ENCODE peak calls at places on chromosome 6, in seven cellular contexts. P, H, V, G, Q, S and D are unnamed samples. For H3K4me1, the result is how much of the 10 kb centered on the place peaks cover.

GRCh38 chr6:142013286-142013685 is 119.4 kb upstream of the GJE1 start:
- DNase-seq in P (peak), H (no peak), V (no peak), G (peak), Q (no peak), S (no peak), D (no peak)

GRCh38 chr6:70124882-70125535 is 177.9 kb downstream of the COL9A1 start:
- DNase-seq in P (peak), H (no peak), V (no peak), G (peak), Q (no peak), S (no peak), D (no peak)

GRCh38 chr6:159039885-159040258 is 4.9 kb downstream of the TAGAP start:
- DNase-seq in P (no peak), H (no peak), V (no peak), G (no peak), Q (no peak), S (no peak), D (no peak)

GRCh38 chr6:169420912-169421543 is 167.4 kb upstream of the THBS2 start:
- DNase-seq in P (peak), H (no peak), V (no peak), G (peak), Q (peak), S (peak), D (peak)

GRCh38 chr6:36114798-36115408 is 15.4 kb upstream of the MAPK13 start:
- DNase-seq in P (no peak), H (no peak), V (no peak), G (no peak), Q (no peak), S (no peak), D (no peak)

GRCh38 chr6:150959071-150959637 is 93.7 kb downstream of the MTHFD1L start:
- DNase-seq in P (no peak), H (no peak), V (no peak), G (no peak), Q (no peak), S (no peak), D (no peak)

GRCh38 chr6:24972551-24972950 is 36.8 kb upstream of the RIPOR2 start:
- DNase-seq in P (no peak), H (no peak), V (no peak), G (no peak), Q (no peak), S (no peak), D (no peak)

GRCh38 chr6:338815-339262 is 46.6 kb downstream of the DUSP22 start:
- DNase-seq in P (no peak), H (no peak), V (no peak), G (no peak), Q (no peak), S (no peak), D (no peak)

GRCh38 chr6:33787954-33788693 is 806 bp downstream of the LEMD2 start:
- DNase-seq in P (peak), H (no peak), V (no peak), G (peak), Q (peak), S (peak), D (peak)
- H2BK5ac ChIP-seq in P (peak), H (peak), V (no peak), G (peak), Q (no peak), S (peak), D (peak)

DNA sequence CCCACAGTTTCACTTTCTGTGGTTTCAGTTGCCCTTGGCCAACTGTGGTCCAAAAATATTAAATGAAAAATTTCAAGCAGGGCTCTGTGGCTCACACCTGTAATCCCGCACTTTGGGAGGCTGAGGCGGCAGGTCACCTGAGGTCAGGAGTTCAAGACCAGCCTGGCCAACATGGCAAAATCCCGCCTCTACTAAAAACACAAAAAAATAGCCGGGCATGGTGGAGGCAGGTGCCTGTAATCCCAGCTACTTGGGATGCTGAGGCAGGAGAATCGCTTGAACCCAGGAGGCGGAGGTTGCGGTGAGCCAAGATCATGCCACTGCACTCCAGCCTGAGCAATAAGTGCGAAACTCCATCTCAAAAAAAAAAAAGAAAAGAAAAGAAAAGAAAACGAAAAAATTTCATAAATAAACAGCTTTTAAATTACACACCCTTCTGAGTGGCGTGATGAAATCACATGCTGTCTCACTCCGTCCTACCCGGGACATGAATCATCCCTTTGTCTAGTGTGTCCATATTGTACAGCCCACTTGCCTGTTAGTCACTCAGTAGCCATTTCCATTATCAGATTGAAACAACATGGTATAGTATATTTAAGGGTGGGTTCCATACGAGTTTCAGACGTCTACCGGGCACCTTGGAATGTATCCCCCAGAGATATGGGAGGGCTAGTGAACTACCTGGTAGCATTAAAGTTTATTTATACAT is 11.7 kb downstream of the PTPRK start:
- DNase-seq in P (peak), H (no peak), V (no peak), G (peak), Q (no peak), S (peak), D (no peak)
- H3K4me1 ChIP-seq in P (under half), H (under half), V (under half), G (under half), Q (under half), S (under half), D (under half)

GRCh38 chr6:138031850-138032249 is 75.4 kb downstream of the PERP start:
- DNase-seq in P (no peak), H (no peak), V (no peak), G (no peak), Q (no peak), S (peak), D (no peak)
- H3K27ac ChIP-seq in P (peak), H (no peak), V (no peak), G (no peak), Q (no peak), S (no peak), D (no peak)

GRCh38 chr6:15560713-15561112 is 102.1 kb downstream of the DTNBP1 start:
- DNase-seq in P (no peak), H (no peak), V (no peak), G (no peak), Q (no peak), S (no peak), D (no peak)
- H2BK5ac ChIP-seq in P (no peak), H (no peak), V (no peak), G (no peak), Q (no peak), S (no peak), D (no peak)

DNA sequence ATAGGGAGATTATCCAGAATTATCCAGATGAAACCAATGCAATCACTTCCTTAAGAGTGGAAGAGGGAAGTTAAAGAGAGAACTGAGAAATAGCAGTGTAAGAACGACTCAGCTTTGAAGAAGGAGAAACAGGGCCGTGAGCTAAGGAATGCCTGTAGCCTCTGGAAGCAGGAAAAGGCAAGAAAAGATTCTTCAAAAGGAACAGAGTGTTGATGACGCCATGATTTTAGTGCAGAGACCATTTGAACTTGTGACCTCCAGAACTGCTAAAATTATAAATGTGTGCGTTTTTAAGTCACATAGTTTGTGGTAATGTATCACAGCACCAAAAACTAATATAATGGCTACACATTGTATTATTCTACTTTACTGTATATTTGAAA is 32.7 kb downstream of the ILRUN start:
- DNase-seq in P (peak), H (no peak), V (no peak), G (peak), Q (no peak), S (peak), D (peak)
- H3K4me1 ChIP-seq in P (under half), H (under half), V (under half), G (under half), Q (under half), S (under half), D (under half)

GRCh38 chr6:3587660-3588059 is 130.8 kb upstream of the SLC22A23 start:
- DNase-seq in P (no peak), H (no peak), V (no peak), G (no peak), Q (no peak), S (peak), D (no peak)

GRCh38 chr6:3584611-3585010 is 127.8 kb upstream of the SLC22A23 start:
- DNase-seq in P (no peak), H (no peak), V (no peak), G (no peak), Q (no peak), S (no peak), D (no peak)

GRCh38 chr6:3581469-3581868 is 124.6 kb upstream of the SLC22A23 start:
- DNase-seq in P (no peak), H (no peak), V (no peak), G (no peak), Q (no peak), S (no peak), D (no peak)

GRCh38 chr6:3579652-3580051 is 122.8 kb upstream of the SLC22A23 start:
- DNase-seq in P (no peak), H (no peak), V (no peak), G (no peak), Q (no peak), S (no peak), D (no peak)

GRCh38 chr6:3585320-3585935 is 128.6 kb upstream of the SLC22A23 start:
- DNase-seq in P (peak), H (no peak), V (no peak), G (peak), Q (no peak), S (peak), D (no peak)
- H3K27ac ChIP-seq in P (no peak), H (no peak), V (no peak), G (peak), Q (no peak), S (no peak), D (no peak)

GRCh38 chr6:2791124-2792050 is 26.2 kb downstream of the WRNIP1 start:
- DNase-seq in P (peak), H (no peak), V (peak), G (peak), Q (peak), S (peak), D (peak)

GRCh38 chr6:2794171-2794730 is 29.1 kb downstream of the WRNIP1 start:
- DNase-seq in P (peak), H (no peak), V (no peak), G (peak), Q (no peak), S (peak), D (no peak)

GRCh38 chr6:2792330-2792729 is 27.1 kb downstream of the WRNIP1 start:
- DNase-seq in P (peak), H (no peak), V (no peak), G (peak), Q (no peak), S (peak), D (no peak)

GRCh38 chr6:2795162-2795561 is 30.0 kb downstream of the WRNIP1 start:
- DNase-seq in P (no peak), H (no peak), V (no peak), G (no peak), Q (no peak), S (no peak), D (no peak)

DNA sequence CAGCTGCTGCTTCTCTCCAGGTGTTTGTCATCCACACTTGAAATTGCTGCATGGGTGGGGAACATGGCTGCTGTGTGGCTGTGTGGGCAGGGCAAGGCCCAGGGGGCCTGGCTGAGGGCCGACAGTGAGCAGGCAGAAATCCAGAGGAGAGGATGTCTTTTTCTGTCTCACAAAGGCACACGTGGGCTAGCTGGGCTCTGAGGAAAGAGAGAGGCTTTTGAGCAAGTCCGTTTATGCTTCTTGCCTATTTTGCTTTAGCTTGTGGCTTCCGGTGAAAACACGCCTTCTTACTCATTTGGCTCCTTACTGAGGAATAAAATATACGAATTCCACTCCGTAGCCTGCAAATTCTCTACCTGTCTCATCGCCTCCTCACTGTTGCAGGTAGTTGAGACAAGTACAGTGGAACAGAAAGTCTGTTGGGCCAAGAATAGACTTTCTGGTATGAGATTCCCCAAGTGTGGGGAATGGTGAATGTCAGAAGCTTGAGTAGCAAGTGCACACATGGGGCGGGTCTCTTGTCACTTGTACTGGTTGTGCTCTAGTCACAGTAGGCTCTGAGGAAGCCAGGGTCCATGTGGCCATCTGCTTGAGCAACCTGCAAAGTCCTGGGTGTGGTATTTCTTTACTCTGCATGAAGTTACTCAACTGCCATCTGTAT is 28.4 kb downstream of the WRNIP1 start:
- DNase-seq in P (no peak), H (no peak), V (no peak), G (no peak), Q (no peak), S (peak), D (no peak)
- H2BK5ac ChIP-seq in P (no peak), H (peak), V (no peak), G (no peak), Q (no peak), S (no peak), D (no peak)

DNA sequence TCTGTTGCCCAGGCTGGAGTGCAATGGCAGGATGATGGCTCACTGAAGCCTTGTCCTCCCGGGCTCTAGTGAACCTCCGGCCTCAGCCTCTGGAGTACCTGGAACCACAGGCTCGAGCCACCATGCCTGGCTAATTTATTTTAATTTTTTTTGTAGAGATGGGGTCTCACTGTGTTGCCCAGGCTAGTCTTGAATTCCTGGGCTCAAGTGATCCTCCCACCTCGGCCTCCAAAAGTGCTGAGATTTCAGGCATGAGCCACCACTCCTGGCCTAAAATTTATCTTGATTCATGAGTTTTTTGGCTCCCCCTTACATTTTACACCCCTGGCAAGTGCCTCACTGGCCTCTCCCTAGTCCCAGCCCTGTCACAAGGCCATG is 2.5 kb upstream of the SLC29A1 start:
- DNase-seq in P (no peak), H (no peak), V (no peak), G (no peak), Q (no peak), S (no peak), D (no peak)
- H3K4me1 ChIP-seq in P (half or more), H (half or more), V (half or more), G (under half), Q (under half), S (half or more), D (under half)